ENCODE peak calls at places on chromosomes 7 and 10, in seven cellular contexts. T is nucleus accumbens, A is Caki2, O is T-helper 17 cell, F is kidney, P is NCI-H446, G is dorsolateral prefrontal cortex. M is an unnamed sample.

GRCh38 chr10:78338717-78339116 is 305.1 kb downstream of the RPS24 start:
- DNase-seq in F (no peak), G (no peak), P (no peak), O (no peak), A (no peak), T (no peak), M (no peak)

GRCh38 chr10:79223346-79224048 is 123.8 kb upstream of the PPIF start:
- DNase-seq in O (no peak), F (peak; percentile 92), T (no peak), A (no peak), G (no peak), P (no peak), M (no peak)

GRCh38 chr7:374706-375490 is 84.9 kb downstream of the FOXL3 start:
- DNase-seq in F (peak; percentile 57), A (no peak), G (no peak), T (no peak), O (peak; percentile 5), P (no peak), M (no peak)

GRCh38 chr10:97685395-97685958 is 1.6 kb downstream of the AVPI1 start:
- DNase-seq in G (no peak), P (peak; percentile 36), T (no peak), A (peak; percentile 39), F (no peak), O (no peak), M (no peak)

GRCh38 chr7:54888067-54888735 is 129.2 kb upstream of the SEC61G start:
- DNase-seq in A (no peak), F (no peak), G (peak; percentile 64), O (no peak), T (peak; percentile 45), P (no peak), M (no peak)

GRCh38 chr10:94631077-94631476 is 52.5 kb upstream of the CYP2C18 start:
- DNase-seq in F (no peak), T (no peak), G (no peak), P (no peak), A (no peak), O (no peak), M (no peak)

GRCh38 chr7:23893172-23893941 is 183.3 kb downstream of the STK31 start:
- DNase-seq in T (no peak), O (no peak), F (no peak), G (no peak), A (no peak), P (no peak), M (no peak)

GRCh38 chr7:1883031-1883761 is 213.1 kb downstream of the ELFN1 start:
- DNase-seq in O (no peak), A (peak; percentile 54), P (peak; percentile 12), G (no peak), T (no peak), F (peak; percentile 50), M (peak; percentile 48)

GRCh38 chr7:37208528-37208927 is 240.1 kb downstream of the ELMO1 start:
- DNase-seq in P (peak; percentile 77), G (peak; percentile 76), A (peak; percentile 32), O (no peak), F (no peak), T (peak; percentile 47), M (peak; percentile 34)

GRCh38 chr7:68929712-68930395 is 668.4 kb upstream of the AUTS2 start:
- DNase-seq in T (no peak), O (no peak), F (no peak), G (no peak), P (no peak), A (peak; percentile 47), M (no peak)

GRCh38 chr10:124351481-124352220 is 67.1 kb downstream of the OAT start:
- DNase-seq in P (peak; percentile 1), A (no peak), T (no peak), G (no peak), F (no peak), O (no peak), M (no peak)

GRCh38 chr10:97628228-97628627 is 5.1 kb downstream of the MORN4 start:
- DNase-seq in T (no peak), P (no peak), A (no peak), F (no peak), O (no peak), G (no peak), M (no peak)

M was measured in LoVo.